ENCODE peak calls at places on chromosomes 5 and 9, in nine cellular contexts. R is SW 1271, D is iris pigment epithelial cell, Z is WTC11, N is amniotic stem cell, K is GM12865, G is lower leg skin, C is left lobe of liver, J is HT1080. A is an unnamed sample.

GRCh38 chr9:130307667-130307943 is 42.0 kb downstream of the HMCN2 start:
- DNase-seq in R (no peak), D (no peak), Z (no peak), N (no peak), K (no peak), G (no peak), C (no peak), J (no peak), A (no peak)

GRCh38 chr9:123550797-123551196 is 194.8 kb downstream of the CRB2 start:
- DNase-seq in R (no peak), D (no peak), Z (peak), N (no peak), K (no peak), G (no peak), C (no peak), J (no peak), A (no peak)

GRCh38 chr5:53194086-53194485 is 84.5 kb upstream of the MOCS2 start:
- DNase-seq in R (no peak), D (peak), Z (no peak), N (no peak), K (no peak), G (no peak), C (no peak), J (no peak), A (no peak)

GRCh38 chr9:33418090-33418489 is 15.7 kb upstream of the AQP7 start:
- DNase-seq in R (no peak), D (no peak), Z (no peak), N (no peak), K (no peak), G (no peak), C (no peak), J (no peak), A (no peak)

GRCh38 chr9:3468407-3469205 is 57.2 kb downstream of the RFX3 start:
- DNase-seq in R (no peak), D (no peak), Z (no peak), N (no peak), K (no peak), G (no peak), C (no peak), J (no peak), A (no peak)

GRCh38 chr5:139061274-139061673 is 136.9 kb downstream of the SIL1 start:
- DNase-seq in R (no peak), D (peak), Z (no peak), N (no peak), K (no peak), G (no peak), C (peak), J (peak), A (peak)

GRCh38 chr9:7154003-7154619 is 396.3 kb downstream of the KDM4C start:
- DNase-seq in R (no peak), D (no peak), Z (no peak), N (no peak), K (no peak), G (no peak), C (no peak), J (no peak), A (no peak)

GRCh38 chr5:118590806-118591205 is 397.5 kb downstream of the DTWD2 start:
- DNase-seq in R (no peak), D (no peak), Z (no peak), N (no peak), K (no peak), G (no peak), C (no peak), J (no peak), A (no peak)

GRCh38 chr5:1523480-1523792 is 324 bp downstream of the LPCAT1 start:
- DNase-seq in R (no peak), D (no peak), Z (peak), N (no peak), K (no peak), G (no peak), C (no peak), J (no peak), A (no peak)

GRCh38 chr9:86660146-86660545 is 287.2 kb downstream of the GAS1 start:
- DNase-seq in R (no peak), D (peak), Z (no peak), N (no peak), K (no peak), G (no peak), C (no peak), J (peak), A (no peak)

GRCh38 chr5:14908195-14908594 is 36.6 kb upstream of the ANKH start:
- DNase-seq in R (no peak), D (no peak), Z (no peak), N (no peak), K (no peak), G (no peak), C (no peak), J (no peak), A (no peak)

GRCh38 chr5:591746-592145 is 20.4 kb upstream of the CEP72 start:
- DNase-seq in R (no peak), D (no peak), Z (no peak), N (no peak), K (no peak), G (no peak), C (no peak), J (no peak), A (no peak)

GRCh38 chr9:91589101-91589553 is 165.5 kb upstream of the NFIL3 start:
- DNase-seq in R (no peak), D (peak), Z (no peak), N (no peak), K (peak), G (peak), C (no peak), J (peak), A (no peak)

A was measured in right cardiac atrium.